ENCODE peak calls at places on chromosome 20, in ten cellular contexts. One of them, this sample, is unnamed.
A peak's percentile ranks its signal among the peaks of the same experiment; 100 is the strongest.

GRCh38 chr20:56359212-56360132 is 698 bp downstream of the FAM210B start:
- DNase-seq in spleen: peak; percentile 86
- DNase-seq in choroid plexus epithelial cell: peak; percentile 86
- DNase-seq in AG10803: peak; percentile 69
- DNase-seq in neural progenitor cell: peak; percentile 64
- DNase-seq in tibial nerve: peak; percentile 44
- DNase-seq in cardiac muscle cell: peak; percentile 82
- DNase-seq in MM.1S: peak; percentile 21
- DNase-seq in psoas muscle: peak; percentile 52
- DNase-seq in B cell: no peak
- DNase-seq in this sample: peak; percentile 49

GRCh38 chr20:25274481-25274880 is 26.6 kb downstream of the PYGB start:
- DNase-seq in spleen: peak; percentile 54
- DNase-seq in choroid plexus epithelial cell: no peak
- DNase-seq in AG10803: no peak
- DNase-seq in neural progenitor cell: no peak
- DNase-seq in tibial nerve: no peak
- DNase-seq in cardiac muscle cell: no peak
- DNase-seq in MM.1S: no peak
- DNase-seq in psoas muscle: peak; percentile 22
- DNase-seq in B cell: no peak
- DNase-seq in this sample: peak; percentile 19

GRCh38 chr20:40565681-40566040 is 123.4 kb downstream of the MAFB start:
- DNase-seq in spleen: no peak
- DNase-seq in choroid plexus epithelial cell: no peak
- DNase-seq in AG10803: no peak
- DNase-seq in neural progenitor cell: peak; percentile 23
- DNase-seq in tibial nerve: no peak
- DNase-seq in cardiac muscle cell: no peak
- DNase-seq in MM.1S: no peak
- DNase-seq in psoas muscle: no peak
- DNase-seq in B cell: no peak
- DNase-seq in this sample: no peak

GRCh38 chr20:64136004-64136710 is 28.1 kb upstream of the MYT1 start:
- DNase-seq in spleen: peak; percentile 27
- DNase-seq in choroid plexus epithelial cell: no peak
- DNase-seq in AG10803: no peak
- DNase-seq in neural progenitor cell: no peak
- DNase-seq in tibial nerve: no peak
- DNase-seq in cardiac muscle cell: no peak
- DNase-seq in MM.1S: no peak
- DNase-seq in psoas muscle: no peak
- DNase-seq in B cell: no peak
- DNase-seq in this sample: no peak

GRCh38 chr20:37333848-37334318 is 12.1 kb upstream of the SRC start:
- DNase-seq in spleen: peak; percentile 79
- DNase-seq in choroid plexus epithelial cell: no peak
- DNase-seq in AG10803: no peak
- DNase-seq in neural progenitor cell: no peak
- DNase-seq in tibial nerve: no peak
- DNase-seq in cardiac muscle cell: no peak
- DNase-seq in MM.1S: no peak
- DNase-seq in psoas muscle: no peak
- DNase-seq in B cell: no peak
- DNase-seq in this sample: no peak

GRCh38 chr20:3749689-3750639 is 17.5 kb downstream of the HSPA12B start:
- DNase-seq in spleen: peak; percentile 60
- DNase-seq in choroid plexus epithelial cell: no peak
- DNase-seq in AG10803: no peak
- DNase-seq in neural progenitor cell: peak; percentile 85
- DNase-seq in tibial nerve: no peak
- DNase-seq in cardiac muscle cell: no peak
- DNase-seq in MM.1S: no peak
- DNase-seq in psoas muscle: no peak
- DNase-seq in B cell: peak; percentile 81
- DNase-seq in this sample: no peak

GRCh38 chr20:24768977-24769675 is 179.9 kb upstream of the CST7 start:
- DNase-seq in spleen: peak; percentile 38
- DNase-seq in choroid plexus epithelial cell: no peak
- DNase-seq in AG10803: no peak
- DNase-seq in neural progenitor cell: no peak
- DNase-seq in tibial nerve: no peak
- DNase-seq in cardiac muscle cell: no peak
- DNase-seq in MM.1S: no peak
- DNase-seq in psoas muscle: no peak
- DNase-seq in B cell: no peak
- DNase-seq in this sample: no peak

GRCh38 chr20:5918856-5919633 is 31.3 kb downstream of the TRMT6 start:
- DNase-seq in spleen: no peak
- DNase-seq in choroid plexus epithelial cell: peak; percentile 73
- DNase-seq in AG10803: peak; percentile 16
- DNase-seq in neural progenitor cell: no peak
- DNase-seq in tibial nerve: no peak
- DNase-seq in cardiac muscle cell: peak; percentile 62
- DNase-seq in MM.1S: peak; percentile 70
- DNase-seq in psoas muscle: no peak
- DNase-seq in B cell: no peak
- DNase-seq in this sample: no peak

GRCh38 chr20:621115-621756 is 11.1 kb upstream of the TCF15 start:
- DNase-seq in spleen: no peak
- DNase-seq in choroid plexus epithelial cell: no peak
- DNase-seq in AG10803: peak; percentile 28
- DNase-seq in neural progenitor cell: no peak
- DNase-seq in tibial nerve: no peak
- DNase-seq in cardiac muscle cell: no peak
- DNase-seq in MM.1S: no peak
- DNase-seq in psoas muscle: no peak
- DNase-seq in B cell: no peak
- DNase-seq in this sample: no peak

DNA sequence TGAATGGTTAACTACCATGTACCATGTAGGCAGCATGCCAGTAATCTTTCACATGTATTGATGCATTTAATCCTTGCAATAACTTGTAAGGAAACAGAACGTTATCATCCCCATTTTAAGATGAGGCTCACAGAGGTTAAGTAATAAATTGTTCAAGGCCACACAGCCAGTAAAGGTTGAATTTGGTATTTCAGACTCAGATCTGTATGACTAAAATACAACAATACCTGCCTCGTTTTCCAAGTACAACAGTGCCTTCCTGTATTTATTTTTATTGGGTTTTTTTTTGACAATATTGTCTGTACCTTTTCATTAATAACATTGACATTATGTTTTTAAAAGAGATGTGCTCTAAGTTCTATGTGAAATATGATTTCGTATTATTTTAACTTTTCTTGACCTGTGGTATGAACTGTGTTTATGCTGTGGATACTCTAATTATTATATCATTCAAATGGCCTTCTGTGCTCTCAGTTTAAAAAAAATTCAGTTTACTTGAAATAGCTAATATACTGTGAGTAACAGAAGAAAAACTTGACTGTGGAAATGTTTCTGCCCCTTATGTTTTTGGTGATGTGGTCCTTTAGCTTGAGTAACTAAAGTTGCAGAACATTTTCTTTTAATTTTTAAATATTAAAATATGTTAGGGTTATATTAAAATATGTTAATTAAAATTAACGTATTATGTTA is 39.7 kb downstream of the XRN2 start:
- DNase-seq in spleen: no peak
- DNase-seq in choroid plexus epithelial cell: peak; percentile 42
- DNase-seq in AG10803: no peak
- DNase-seq in neural progenitor cell: no peak
- DNase-seq in tibial nerve: no peak
- DNase-seq in cardiac muscle cell: no peak
- DNase-seq in MM.1S: no peak
- DNase-seq in psoas muscle: no peak
- DNase-seq in B cell: no peak
- DNase-seq in this sample: no peak
- TF ChIP-seq CTCF in spleen: no peak
- TF ChIP-seq CTCF in choroid plexus epithelial cell: no peak
- TF ChIP-seq CTCF in AG10803: no peak
- TF ChIP-seq CTCF in neural progenitor cell: no peak
- TF ChIP-seq CTCF in tibial nerve: no peak
- TF ChIP-seq CTCF in cardiac muscle cell: no peak
- TF ChIP-seq CTCF in MM.1S: no peak
- TF ChIP-seq CTCF in psoas muscle: no peak
- TF ChIP-seq CTCF in B cell: no peak
- TF ChIP-seq CTCF in this sample: no peak

GRCh38 chr20:10558635-10559187 is 115.1 kb downstream of the JAG1 start:
- DNase-seq in spleen: no peak
- DNase-seq in choroid plexus epithelial cell: peak; percentile 97
- DNase-seq in AG10803: peak; percentile 84
- DNase-seq in neural progenitor cell: no peak
- DNase-seq in tibial nerve: no peak
- DNase-seq in cardiac muscle cell: peak; percentile 88
- DNase-seq in MM.1S: no peak
- DNase-seq in psoas muscle: no peak
- DNase-seq in B cell: no peak
- DNase-seq in this sample: no peak
- TF ChIP-seq CTCF in spleen: no peak
- TF ChIP-seq CTCF in choroid plexus epithelial cell: peak; percentile 53
- TF ChIP-seq CTCF in AG10803: peak; percentile 44
- TF ChIP-seq CTCF in neural progenitor cell: no peak
- TF ChIP-seq CTCF in tibial nerve: no peak
- TF ChIP-seq CTCF in cardiac muscle cell: peak; percentile 30
- TF ChIP-seq CTCF in MM.1S: no peak
- TF ChIP-seq CTCF in psoas muscle: no peak
- TF ChIP-seq CTCF in B cell: no peak
- TF ChIP-seq CTCF in this sample: no peak

GRCh38 chr20:38881806-38882440 is 44.3 kb upstream of the FAM83D start:
- DNase-seq in spleen: peak; percentile 51
- DNase-seq in choroid plexus epithelial cell: no peak
- DNase-seq in AG10803: no peak
- DNase-seq in neural progenitor cell: no peak
- DNase-seq in tibial nerve: no peak
- DNase-seq in cardiac muscle cell: no peak
- DNase-seq in MM.1S: no peak
- DNase-seq in psoas muscle: no peak
- DNase-seq in B cell: no peak
- DNase-seq in this sample: no peak

GRCh38 chr20:38878798-38879197 is 47.4 kb upstream of the FAM83D start:
- DNase-seq in spleen: peak; percentile 71
- DNase-seq in choroid plexus epithelial cell: peak; percentile 49
- DNase-seq in AG10803: peak; percentile 12
- DNase-seq in neural progenitor cell: peak; percentile 79
- DNase-seq in tibial nerve: no peak
- DNase-seq in cardiac muscle cell: peak; percentile 61
- DNase-seq in MM.1S: no peak
- DNase-seq in psoas muscle: no peak
- DNase-seq in B cell: no peak
- DNase-seq in this sample: no peak

GRCh38 chr20:38883081-38883980 is 42.9 kb upstream of the FAM83D start:
- DNase-seq in spleen: peak; percentile 84
- DNase-seq in choroid plexus epithelial cell: peak; percentile 38
- DNase-seq in AG10803: peak; percentile 17
- DNase-seq in neural progenitor cell: no peak
- DNase-seq in tibial nerve: no peak
- DNase-seq in cardiac muscle cell: peak; percentile 36
- DNase-seq in MM.1S: no peak
- DNase-seq in psoas muscle: no peak
- DNase-seq in B cell: no peak
- DNase-seq in this sample: peak; percentile 31

GRCh38 chr20:38882600-38882999 is 43.6 kb upstream of the FAM83D start:
- DNase-seq in spleen: no peak
- DNase-seq in choroid plexus epithelial cell: no peak
- DNase-seq in AG10803: no peak
- DNase-seq in neural progenitor cell: no peak
- DNase-seq in tibial nerve: no peak
- DNase-seq in cardiac muscle cell: no peak
- DNase-seq in MM.1S: no peak
- DNase-seq in psoas muscle: no peak
- DNase-seq in B cell: no peak
- DNase-seq in this sample: no peak

GRCh38 chr20:38880952-38881735 is 45.1 kb upstream of the FAM83D start:
- DNase-seq in spleen: peak; percentile 80
- DNase-seq in choroid plexus epithelial cell: no peak
- DNase-seq in AG10803: no peak
- DNase-seq in neural progenitor cell: no peak
- DNase-seq in tibial nerve: no peak
- DNase-seq in cardiac muscle cell: no peak
- DNase-seq in MM.1S: no peak
- DNase-seq in psoas muscle: no peak
- DNase-seq in B cell: no peak
- DNase-seq in this sample: no peak
- TF ChIP-seq CTCF in spleen: no peak
- TF ChIP-seq CTCF in choroid plexus epithelial cell: no peak
- TF ChIP-seq CTCF in AG10803: no peak
- TF ChIP-seq CTCF in neural progenitor cell: no peak
- TF ChIP-seq CTCF in tibial nerve: no peak
- TF ChIP-seq CTCF in cardiac muscle cell: no peak
- TF ChIP-seq CTCF in MM.1S: no peak
- TF ChIP-seq CTCF in psoas muscle: no peak
- TF ChIP-seq CTCF in B cell: no peak
- TF ChIP-seq CTCF in this sample: no peak

GRCh38 chr20:53622247-53623114 is 28.8 kb upstream of the ZNF217 start:
- DNase-seq in spleen: no peak
- DNase-seq in choroid plexus epithelial cell: peak; percentile 23
- DNase-seq in AG10803: peak; percentile 22
- DNase-seq in neural progenitor cell: no peak
- DNase-seq in tibial nerve: no peak
- DNase-seq in cardiac muscle cell: peak; percentile 22
- DNase-seq in MM.1S: peak; percentile 40
- DNase-seq in psoas muscle: no peak
- DNase-seq in B cell: no peak
- DNase-seq in this sample: no peak

GRCh38 chr20:53626584-53626983 is 32.9 kb upstream of the ZNF217 start:
- DNase-seq in spleen: no peak
- DNase-seq in choroid plexus epithelial cell: no peak
- DNase-seq in AG10803: no peak
- DNase-seq in neural progenitor cell: no peak
- DNase-seq in tibial nerve: no peak
- DNase-seq in cardiac muscle cell: no peak
- DNase-seq in MM.1S: no peak
- DNase-seq in psoas muscle: no peak
- DNase-seq in B cell: no peak
- DNase-seq in this sample: no peak

GRCh38 chr20:53621482-53622246 is 28.0 kb upstream of the ZNF217 start:
- DNase-seq in spleen: no peak
- DNase-seq in choroid plexus epithelial cell: peak; percentile 81
- DNase-seq in AG10803: peak; percentile 97
- DNase-seq in neural progenitor cell: no peak
- DNase-seq in tibial nerve: peak; percentile 61
- DNase-seq in cardiac muscle cell: peak; percentile 95
- DNase-seq in MM.1S: peak; percentile 39
- DNase-seq in psoas muscle: peak; percentile 33
- DNase-seq in B cell: no peak
- DNase-seq in this sample: peak; percentile 62

GRCh38 chr20:53623454-53624206 is 30.0 kb upstream of the ZNF217 start:
- DNase-seq in spleen: peak; percentile 81
- DNase-seq in choroid plexus epithelial cell: peak; percentile 90
- DNase-seq in AG10803: peak; percentile 76
- DNase-seq in neural progenitor cell: peak; percentile 54
- DNase-seq in tibial nerve: peak; percentile 76
- DNase-seq in cardiac muscle cell: peak; percentile 82
- DNase-seq in MM.1S: peak; percentile 71
- DNase-seq in psoas muscle: peak; percentile 57
- DNase-seq in B cell: no peak
- DNase-seq in this sample: peak; percentile 76

DNA sequence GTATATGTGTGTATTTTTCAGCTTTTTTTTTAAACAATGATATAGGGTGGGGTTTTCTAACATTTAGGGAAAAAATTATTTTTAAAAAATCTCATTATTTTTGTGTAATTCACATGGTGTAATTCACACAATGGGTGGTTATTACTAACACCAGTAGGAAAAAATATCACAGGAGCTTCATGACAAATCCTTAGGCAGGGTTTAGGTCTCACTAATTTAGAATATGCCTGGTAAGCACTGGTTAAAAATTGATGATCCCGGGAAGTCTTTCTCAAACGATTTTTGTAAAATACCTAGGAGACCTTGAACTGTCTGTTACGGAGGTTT is 29.5 kb upstream of the ZNF217 start:
- DNase-seq in spleen: no peak
- DNase-seq in choroid plexus epithelial cell: no peak
- DNase-seq in AG10803: no peak
- DNase-seq in neural progenitor cell: no peak
- DNase-seq in tibial nerve: no peak
- DNase-seq in cardiac muscle cell: no peak
- DNase-seq in MM.1S: peak; percentile 8
- DNase-seq in psoas muscle: no peak
- DNase-seq in B cell: no peak
- DNase-seq in this sample: no peak
- TF ChIP-seq CTCF in spleen: no peak
- TF ChIP-seq CTCF in choroid plexus epithelial cell: no peak
- TF ChIP-seq CTCF in AG10803: no peak
- TF ChIP-seq CTCF in neural progenitor cell: no peak
- TF ChIP-seq CTCF in tibial nerve: no peak
- TF ChIP-seq CTCF in cardiac muscle cell: no peak
- TF ChIP-seq CTCF in MM.1S: no peak
- TF ChIP-seq CTCF in psoas muscle: no peak
- TF ChIP-seq CTCF in B cell: no peak
- TF ChIP-seq CTCF in this sample: no peak